ENCODE peak calls at places on chromosomes 1 and 21, in nine cellular contexts. G is progenitor cell of endocrine pancreas; C is NB4; R is fibroblast of the aortic adventitia; M is fibroblast of lung; B is CD4-positive, alpha-beta T cell; F is activated B cell treated with CpG ODN at 0.5 μM for 24 hours; Y is AG04450; Z is glutamatergic neuron. T is an unnamed sample.

GRCh38 chr1:207981976-207982375 is 71.1 kb upstream of the CD34 start:
- DNase-seq in G (no peak), C (peak), R (no peak), M (no peak), B (no peak), F (no peak), Y (no peak), Z (peak), T (no peak)

GRCh38 chr1:9080704-9081291 is 11.4 kb upstream of the SLC2A5 start:
- DNase-seq in G (no peak), C (no peak), R (no peak), M (peak), B (no peak), F (no peak), Y (no peak), Z (no peak), T (no peak)

GRCh38 chr1:164774819-164775654 is 216.1 kb downstream of the PBX1 start:
- DNase-seq in G (no peak), C (no peak), R (no peak), M (no peak), B (no peak), F (no peak), Y (no peak), Z (no peak), T (no peak)

GRCh38 chr1:183598386-183598785 is 8.1 kb upstream of the NCF2 start:
- DNase-seq in G (no peak), C (no peak), R (peak), M (no peak), B (no peak), F (no peak), Y (no peak), Z (no peak), T (no peak)

GRCh38 chr1:89972024-89972423 is 22.9 kb upstream of the ZNF326 start:
- DNase-seq in G (no peak), C (no peak), R (no peak), M (no peak), B (no peak), F (no peak), Y (no peak), Z (no peak), T (no peak)

GRCh38 chr1:5865774-5866173 is 126.5 kb downstream of the NPHP4 start:
- DNase-seq in G (no peak), C (no peak), R (no peak), M (no peak), B (no peak), F (no peak), Y (no peak), Z (no peak), T (no peak)

GRCh38 chr1:222582099-222582774 is 7.5 kb downstream of the TAF1A start:
- DNase-seq in G (no peak), C (no peak), R (peak), M (peak), B (no peak), F (no peak), Y (no peak), Z (no peak), T (no peak)

GRCh38 chr1:39205102-39205780 is 746 bp downstream of the MACF1 start:
- DNase-seq in G (no peak), C (peak), R (peak), M (peak), B (peak), F (no peak), Y (no peak), Z (no peak), T (peak)

GRCh38 chr1:204503122-204503912 is 8.7 kb upstream of the PIK3C2B start:
- DNase-seq in G (no peak), C (peak), R (peak), M (peak), B (no peak), F (no peak), Y (peak), Z (no peak), T (no peak)

GRCh38 chr1:181440510-181440909 is 42.8 kb upstream of the CACNA1E start:
- DNase-seq in G (no peak), C (no peak), R (no peak), M (no peak), B (no peak), F (no peak), Y (no peak), Z (no peak), T (no peak)

GRCh38 chr1:1290238-1290731 is 10.0 kb downstream of the SCNN1D start:
- DNase-seq in G (peak), C (peak), R (no peak), M (peak), B (peak), F (peak), Y (no peak), Z (peak), T (no peak)

GRCh38 chr1:34742667-34743270 is 12.1 kb upstream of the GJB5 start:
- DNase-seq in G (peak), C (peak), R (peak), M (peak), B (peak), F (peak), Y (peak), Z (peak), T (no peak)

GRCh38 chr1:42529724-42530161 is 66.7 kb downstream of the CCDC30 start:
- DNase-seq in G (no peak), C (no peak), R (peak), M (peak), B (no peak), F (no peak), Y (no peak), Z (no peak), T (peak)

GRCh38 chr1:205991237-205991636 is 12.0 kb downstream of the RAB7B start:
- DNase-seq in G (no peak), C (peak), R (peak), M (peak), B (no peak), F (no peak), Y (peak), Z (no peak), T (no peak)

DNA sequence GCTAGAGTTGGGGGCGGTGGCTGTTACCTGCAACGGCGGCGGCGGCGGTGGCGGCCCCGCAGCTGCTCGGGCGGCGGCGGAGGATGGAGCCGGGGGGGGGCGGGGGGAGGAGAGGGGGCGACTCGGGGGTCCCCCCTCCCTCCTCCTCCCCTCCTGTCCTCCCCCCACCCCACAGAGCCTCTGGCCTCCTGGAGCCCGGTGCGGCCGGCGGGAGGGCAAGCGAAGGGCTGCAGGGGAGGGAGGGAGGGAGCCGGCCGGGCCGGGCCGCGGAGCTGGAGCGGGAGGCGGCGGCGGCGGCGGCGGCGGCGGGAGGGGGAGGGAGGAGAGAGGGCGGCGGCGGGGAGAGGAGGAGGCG is at the start of gene AKT3:
- DNase-seq in G (no peak), C (no peak), R (no peak), M (no peak), B (no peak), F (no peak), Y (no peak), Z (peak), T (no peak)
- TF ChIP-seq CTCF in G (no peak), C (no peak), R (no peak), M (no peak), B (no peak), F (no peak), Y (no peak), Z (no peak), T (no peak)

GRCh38 chr1:242651817-242652216 is 127.3 kb upstream of the PLD5 start:
- DNase-seq in G (no peak), C (peak), R (no peak), M (no peak), B (no peak), F (no peak), Y (no peak), Z (peak), T (no peak)
- TF ChIP-seq CTCF in G (peak), C (peak), R (no peak), M (no peak), B (no peak), F (no peak), Y (no peak), Z (peak), T (no peak)

GRCh38 chr1:59243544-59243943 is 53.4 kb upstream of the FGGY start:
- DNase-seq in G (no peak), C (no peak), R (no peak), M (no peak), B (no peak), F (no peak), Y (no peak), Z (no peak), T (no peak)
- TF ChIP-seq CTCF in G (no peak), C (no peak), R (no peak), M (no peak), B (no peak), F (no peak), Y (no peak), Z (no peak), T (no peak)

GRCh38 chr1:56967900-56968832 is 2.4 kb upstream of the C8B start:
- DNase-seq in G (peak), C (peak), R (peak), M (no peak), B (no peak), F (no peak), Y (no peak), Z (peak), T (no peak)
- TF ChIP-seq CTCF in G (peak), C (peak), R (peak), M (peak), B (no peak), F (no peak), Y (peak), Z (peak), T (peak)

GRCh38 chr1:46340404-46341221 is at the start of gene NSUN4:
- DNase-seq in G (peak), C (peak), R (peak), M (peak), B (peak), F (peak), Y (peak), Z (peak), T (peak)
- TF ChIP-seq CTCF in G (peak), C (peak), R (peak), M (peak), B (peak), F (peak), Y (peak), Z (peak), T (peak)

GRCh38 chr21:34914239-34914638 is 134.9 kb downstream of the RUNX1 start:
- DNase-seq in G (no peak), C (peak), R (no peak), M (no peak), B (no peak), F (no peak), Y (no peak), Z (no peak), T (no peak)

GRCh38 chr21:34913786-34914185 is 135.3 kb downstream of the RUNX1 start:
- DNase-seq in G (no peak), C (no peak), R (peak), M (no peak), B (no peak), F (no peak), Y (no peak), Z (no peak), T (no peak)

GRCh38 chr21:34911360-34911759 is 137.7 kb downstream of the RUNX1 start:
- DNase-seq in G (no peak), C (peak), R (no peak), M (no peak), B (no peak), F (no peak), Y (no peak), Z (no peak), T (no peak)

GRCh38 chr21:34910396-34910795 is 138.7 kb downstream of the RUNX1 start:
- DNase-seq in G (no peak), C (no peak), R (no peak), M (no peak), B (no peak), F (no peak), Y (no peak), Z (no peak), T (no peak)

GRCh38 chr21:34912022-34912933 is 136.8 kb downstream of the RUNX1 start:
- DNase-seq in G (no peak), C (peak), R (peak), M (no peak), B (no peak), F (no peak), Y (no peak), Z (no peak), T (no peak)
- TF ChIP-seq CTCF in G (no peak), C (peak), R (no peak), M (no peak), B (no peak), F (no peak), Y (no peak), Z (no peak), T (no peak)

T was measured in CD14-positive monocyte.